ENCODE peak calls at places on chromosomes 4 and X, in nine cellular contexts. E is AG09309, J is AG09319, V is MM.1S, Q is fibroblast of villous mesenchyme, M is lower lobe of right lung, L is IMR-90, X is GM10248, C is glutamatergic neuron. A is an unnamed sample.

GRCh38 chrX:49876750-49877149 is 2.5 kb upstream of the USP27X start:
- DNase-seq in E (no peak), V (peak), M (no peak), X (peak), C (no peak), J (no peak), L (peak), Q (peak), A (no peak)

GRCh38 chr4:127732623-127733199 is 2.5 kb downstream of the SLC25A31 start:
- DNase-seq in M (no peak), V (peak), C (no peak), J (peak), L (peak), Q (peak), E (peak), X (peak), A (no peak)

GRCh38 chr4:38803833-38804653 is 548 bp downstream of the TLR1 start:
- DNase-seq in Q (peak), E (no peak), V (peak), M (no peak), J (no peak), C (no peak), L (no peak), X (peak), A (no peak)

GRCh38 chr4:30825008-30825765 is 105.0 kb downstream of the PCDH7 start:
- DNase-seq in X (no peak), E (no peak), J (no peak), C (no peak), M (no peak), Q (no peak), L (peak), V (no peak), A (no peak)

GRCh38 chrX:150984164-150984824 is 1.2 kb downstream of the HMGB3 start:
- DNase-seq in L (no peak), X (no peak), E (no peak), M (no peak), J (no peak), Q (no peak), V (no peak), C (peak), A (no peak)

GRCh38 chr4:109801895-109802319 is at the start of gene CFI:
- DNase-seq in V (no peak), J (peak), L (peak), E (peak), M (no peak), X (no peak), C (no peak), Q (peak), A (no peak)

GRCh38 chr4:16450724-16451123 is 224.5 kb upstream of the TAPT1 start:
- DNase-seq in L (no peak), Q (peak), C (no peak), M (no peak), J (no peak), E (no peak), V (no peak), X (no peak), A (no peak)

GRCh38 chr4:148375581-148375980 is 66.6 kb downstream of the NR3C2 start:
- DNase-seq in E (no peak), L (no peak), X (no peak), V (no peak), C (no peak), Q (no peak), J (no peak), M (no peak), A (no peak)

GRCh38 chr4:21982087-21982486 is 33.5 kb upstream of the KCNIP4 start:
- DNase-seq in M (no peak), Q (no peak), J (no peak), E (no peak), X (no peak), C (no peak), V (no peak), L (no peak), A (no peak)

GRCh38 chr4:183716302-183716701 is 57.2 kb downstream of the TRAPPC11 start:
- DNase-seq in E (no peak), Q (no peak), V (no peak), M (no peak), C (no peak), J (no peak), L (no peak), X (no peak), A (no peak)

GRCh38 chrX:23896983-23897382 is 10.8 kb downstream of the APOO start:
- DNase-seq in E (no peak), J (no peak), V (no peak), C (no peak), Q (no peak), X (no peak), L (no peak), M (no peak), A (no peak)

GRCh38 chr4:150960818-150961217 is 54.3 kb downstream of the LRBA start:
- DNase-seq in Q (peak), V (peak), E (no peak), L (no peak), C (peak), M (no peak), X (no peak), J (no peak), A (no peak)

GRCh38 chrX:19344207-19344534 is 444 bp downstream of the PDHA1 start:
- DNase-seq in C (no peak), Q (no peak), M (no peak), E (no peak), X (no peak), J (no peak), V (no peak), L (no peak), A (no peak)

GRCh38 chrX:29665532-29665931 is 549.8 kb upstream of the MAGEB2 start:
- DNase-seq in X (no peak), V (no peak), J (no peak), E (no peak), Q (no peak), C (no peak), M (no peak), L (no peak), A (no peak)

GRCh38 chr4:74504212-74504611 is 59.3 kb downstream of the AREG start:
- DNase-seq in M (no peak), X (no peak), Q (peak), L (peak), V (no peak), J (no peak), C (no peak), E (no peak), A (no peak)

GRCh38 chrX:144722307-144722706 is 525.0 kb upstream of the SPANXN1 start:
- DNase-seq in V (no peak), C (peak), M (no peak), Q (no peak), J (no peak), L (no peak), E (no peak), X (no peak), A (no peak)

GRCh38 chr4:8687083-8687482 is 94.5 kb downstream of the CPZ start:
- DNase-seq in M (no peak), E (no peak), X (no peak), C (no peak), Q (no peak), V (no peak), J (no peak), L (no peak), A (no peak)

GRCh38 chrX:44314259-44314734 is 29.2 kb downstream of the EFHC2 start:
- DNase-seq in E (no peak), X (no peak), Q (peak), L (peak), M (peak), C (peak), V (peak), J (no peak), A (no peak)

GRCh38 chr4:158793021-158793420 is 24.2 kb downstream of the FNIP2 start:
- DNase-seq in C (no peak), L (no peak), M (no peak), E (no peak), J (no peak), Q (no peak), V (no peak), X (no peak), A (no peak)

GRCh38 chrX:7921750-7922149 is 5.5 kb downstream of the PNPLA4 start:
- DNase-seq in L (no peak), X (no peak), C (no peak), M (no peak), Q (no peak), J (no peak), E (no peak), V (no peak), A (no peak)

GRCh38 chr4:1862055-1862911 is 6.3 kb upstream of the LETM1 start:
- DNase-seq in L (no peak), E (no peak), M (no peak), V (no peak), J (no peak), X (no peak), C (no peak), Q (no peak), A (no peak)

GRCh38 chrX:107119281-107119680 is 659 bp upstream of the RBM41 start:
- DNase-seq in E (no peak), X (no peak), L (no peak), V (no peak), C (no peak), Q (no peak), J (no peak), M (no peak), A (no peak)

GRCh38 chr4:185020863-185021761 is 2.8 kb downstream of the HELT start:
- DNase-seq in E (no peak), Q (no peak), X (no peak), V (no peak), C (no peak), M (no peak), L (no peak), J (no peak), A (no peak)

GRCh38 chrX:39149761-39150160 is 348.5 kb downstream of the MID1IP1 start:
- DNase-seq in X (peak), V (no peak), L (peak), J (peak), E (peak), C (peak), Q (peak), M (peak), A (peak)

GRCh38 chr4:54913751-54914526 is 211.5 kb downstream of the KDR start:
- DNase-seq in V (no peak), X (no peak), M (no peak), Q (no peak), L (no peak), J (no peak), E (no peak), C (no peak), A (no peak)

GRCh38 chr4:43837171-43837570 is 611.4 kb downstream of the KCTD8 start:
- DNase-seq in V (no peak), J (no peak), M (no peak), X (no peak), Q (no peak), E (no peak), L (no peak), C (no peak), A (no peak)

GRCh38 chr4:112765317-112765989 is 128.5 kb downstream of the LARP7 start:
- DNase-seq in E (no peak), X (peak), Q (peak), J (no peak), V (peak), L (peak), C (no peak), M (no peak), A (no peak)
- TF ChIP-seq CTCF in E (peak), X (peak), Q (peak), J (peak), V (peak), L (peak), C (peak), M (peak), A (peak)

DNA sequence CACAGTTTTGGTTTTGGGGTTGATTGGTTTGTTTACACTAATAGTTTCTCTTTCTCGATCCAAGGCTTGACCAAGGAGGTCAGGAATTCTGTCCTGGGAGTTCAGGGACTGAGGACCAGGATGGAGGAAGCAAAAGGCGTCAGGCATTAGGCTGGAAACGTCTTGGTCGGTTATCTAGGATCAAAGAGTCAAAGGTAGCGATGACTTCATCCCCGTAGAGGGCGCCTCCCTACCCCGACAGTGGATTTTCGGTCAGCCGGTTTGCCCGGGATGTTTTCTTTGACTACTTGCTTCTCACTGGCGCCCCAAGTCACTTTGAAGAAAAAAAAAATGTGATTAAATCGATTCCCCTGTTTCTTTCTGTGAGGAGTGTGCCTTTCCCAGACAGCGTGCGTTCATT is 985 bp upstream of the FHDC1 start:
- DNase-seq in V (peak), M (peak), L (no peak), J (no peak), E (no peak), C (no peak), Q (no peak), X (peak), A (no peak)
- TF ChIP-seq CTCF in V (peak), M (no peak), L (no peak), J (no peak), E (no peak), C (no peak), Q (no peak), X (peak), A (no peak)

GRCh38 chr4:139014391-139015268 is 951 bp upstream of the NOCT start:
- DNase-seq in M (no peak), X (peak), C (no peak), J (peak), V (peak), E (peak), Q (peak), L (peak), A (no peak)
- TF ChIP-seq CTCF in M (no peak), X (no peak), C (no peak), J (no peak), V (no peak), E (no peak), Q (no peak), L (no peak), A (no peak)

GRCh38 chr4:102311407-102311806 is 33.9 kb downstream of the SLC39A8 start:
- DNase-seq in E (no peak), M (no peak), V (no peak), X (no peak), C (no peak), L (no peak), Q (no peak), J (no peak), A (no peak)
- TF ChIP-seq CTCF in E (no peak), M (no peak), V (no peak), X (no peak), C (no peak), L (no peak), Q (no peak), J (no peak), A (no peak)

GRCh38 chr4:107531927-107532326 is 188.1 kb downstream of the PAPSS1 start:
- DNase-seq in J (no peak), Q (no peak), L (no peak), X (no peak), E (no peak), V (no peak), C (no peak), M (no peak), A (no peak)
- TF ChIP-seq CTCF in J (no peak), Q (no peak), L (no peak), X (no peak), E (no peak), V (no peak), C (no peak), M (no peak), A (no peak)

DNA sequence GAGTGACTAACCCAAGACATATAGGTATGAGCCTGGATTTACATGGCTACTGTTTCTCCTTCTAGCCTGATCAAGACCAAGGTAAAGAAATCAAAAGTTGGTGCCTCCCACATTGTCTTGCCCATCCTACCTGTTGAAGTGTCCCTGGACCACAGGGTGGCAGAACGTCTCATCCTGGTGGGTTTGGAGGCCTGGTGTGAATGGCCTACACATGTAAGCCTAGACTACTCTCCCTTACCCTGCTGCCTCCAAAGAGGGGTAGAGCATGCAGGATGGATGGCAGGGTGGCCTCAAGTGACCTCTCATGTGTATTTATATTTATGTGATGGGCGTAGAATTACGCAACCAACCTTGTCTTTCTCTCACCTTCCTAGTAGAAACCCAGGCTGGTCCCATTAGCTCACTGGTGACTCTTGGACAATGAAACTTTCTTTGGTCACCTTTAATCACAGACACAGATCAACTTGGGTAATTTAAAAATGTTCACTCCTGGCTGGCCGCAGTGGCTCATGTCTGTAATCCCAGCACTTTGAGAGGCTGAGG is 73.3 kb upstream of the SOD3 start:
- DNase-seq in M (no peak), V (no peak), Q (no peak), X (no peak), L (no peak), C (no peak), J (no peak), E (no peak), A (no peak)
- TF ChIP-seq CTCF in M (no peak), V (no peak), Q (no peak), X (no peak), L (no peak), C (no peak), J (no peak), E (no peak), A (no peak)

GRCh38 chr4:7594013-7594412 is 159.3 kb upstream of the PSAPL1 start:
- DNase-seq in E (no peak), J (no peak), V (no peak), X (no peak), M (no peak), Q (no peak), L (no peak), C (no peak), A (no peak)
- TF ChIP-seq CTCF in E (no peak), J (no peak), V (no peak), X (no peak), M (no peak), Q (no peak), L (no peak), C (no peak), A (no peak)

DNA sequence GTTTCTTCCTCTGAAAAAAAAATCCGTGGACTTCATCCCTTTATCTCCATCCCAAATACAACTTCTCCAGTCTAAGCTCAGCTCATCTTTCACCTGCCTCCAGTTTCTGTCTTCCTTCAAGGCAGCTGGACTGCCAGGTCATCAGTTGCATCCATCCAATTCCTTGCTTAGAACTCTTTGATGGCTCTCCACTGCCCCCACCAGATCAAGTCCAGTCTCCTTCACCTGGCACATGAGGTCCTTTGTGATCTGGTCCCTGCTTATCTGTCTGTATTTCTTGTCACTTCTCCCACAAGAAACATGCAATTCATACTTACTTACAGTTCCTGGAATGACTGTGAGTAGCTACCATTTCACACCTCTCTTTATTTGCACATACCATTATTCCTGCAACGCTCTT is 33.8 kb downstream of the OTUD6A start:
- DNase-seq in C (no peak), J (no peak), L (peak), Q (peak), E (no peak), X (no peak), M (no peak), V (no peak), A (no peak)
- TF ChIP-seq CTCF in C (no peak), J (peak), L (peak), Q (peak), E (peak), X (no peak), M (no peak), V (no peak), A (no peak)

A was measured in neural crest cell.